ENCODE peak calls at places on chromosomes 16 and 17, in ten cellular contexts. One of them, this sample, is unnamed.
A peak's percentile ranks its signal among the peaks of the same experiment; 100 is the strongest.

GRCh38 chr17:16488572-16488997 is 3.4 kb downstream of the LRRC75A start:
- DNase-seq in NCI-H1092: no peak
- DNase-seq in AG04449: no peak
- DNase-seq in Daoy: no peak
- DNase-seq in smooth muscle cell of the brain vasculature: no peak
- DNase-seq in mucosa of descending colon: peak; percentile 68
- DNase-seq in hippocampal formation: no peak
- DNase-seq in stimulated activated CD4-positive, alpha-beta T cell treated with anti-CD3 and anti-CD28 coated beads, Interleukin-1b, Interleukin-23, amount 100 ng/mL, for 24 hours: no peak
- DNase-seq in IMR-90: no peak
- DNase-seq in left cardiac atrium: no peak
- DNase-seq in this sample: no peak

GRCh38 chr16:48335961-48336360 is 49.3 kb downstream of the SIAH1 start:
- DNase-seq in IMR-90: peak; percentile 91
- DNase-seq in AG04449: peak; percentile 49
- DNase-seq in left cardiac atrium: no peak
- DNase-seq in mucosa of descending colon: no peak
- DNase-seq in Daoy: no peak
- DNase-seq in smooth muscle cell of the brain vasculature: no peak
- DNase-seq in stimulated activated CD4-positive, alpha-beta T cell treated with anti-CD3 and anti-CD28 coated beads, Interleukin-1b, Interleukin-23, amount 100 ng/mL, for 24 hours: no peak
- DNase-seq in hippocampal formation: no peak
- DNase-seq in NCI-H1092: no peak
- DNase-seq in this sample: no peak

GRCh38 chr17:73742915-73743314 is 98.7 kb upstream of the SDK2 start:
- DNase-seq in mucosa of descending colon: no peak
- DNase-seq in Daoy: no peak
- DNase-seq in smooth muscle cell of the brain vasculature: no peak
- DNase-seq in IMR-90: no peak
- DNase-seq in left cardiac atrium: no peak
- DNase-seq in NCI-H1092: no peak
- DNase-seq in AG04449: no peak
- DNase-seq in stimulated activated CD4-positive, alpha-beta T cell treated with anti-CD3 and anti-CD28 coated beads, Interleukin-1b, Interleukin-23, amount 100 ng/mL, for 24 hours: no peak
- DNase-seq in hippocampal formation: no peak
- DNase-seq in this sample: no peak

GRCh38 chr16:30609928-30610839 is at the start of gene ZNF689:
- DNase-seq in Daoy: peak; percentile 94
- DNase-seq in stimulated activated CD4-positive, alpha-beta T cell treated with anti-CD3 and anti-CD28 coated beads, Interleukin-1b, Interleukin-23, amount 100 ng/mL, for 24 hours: peak; percentile 83
- DNase-seq in smooth muscle cell of the brain vasculature: peak; percentile 97
- DNase-seq in IMR-90: peak; percentile 96
- DNase-seq in mucosa of descending colon: peak; percentile 97
- DNase-seq in hippocampal formation: peak; percentile 95
- DNase-seq in left cardiac atrium: peak; percentile 93
- DNase-seq in NCI-H1092: peak; percentile 98
- DNase-seq in AG04449: peak; percentile 78
- DNase-seq in this sample: peak; percentile 93

GRCh38 chr17:29443041-29443440 is 52.9 kb downstream of the TAOK1 start:
- DNase-seq in stimulated activated CD4-positive, alpha-beta T cell treated with anti-CD3 and anti-CD28 coated beads, Interleukin-1b, Interleukin-23, amount 100 ng/mL, for 24 hours: no peak
- DNase-seq in hippocampal formation: no peak
- DNase-seq in NCI-H1092: no peak
- DNase-seq in IMR-90: no peak
- DNase-seq in mucosa of descending colon: no peak
- DNase-seq in Daoy: no peak
- DNase-seq in AG04449: no peak
- DNase-seq in left cardiac atrium: no peak
- DNase-seq in smooth muscle cell of the brain vasculature: no peak
- DNase-seq in this sample: no peak

GRCh38 chr17:28747046-28747691 is 3.4 kb downstream of the TRAF4 start:
- DNase-seq in IMR-90: no peak
- DNase-seq in Daoy: no peak
- DNase-seq in stimulated activated CD4-positive, alpha-beta T cell treated with anti-CD3 and anti-CD28 coated beads, Interleukin-1b, Interleukin-23, amount 100 ng/mL, for 24 hours: no peak
- DNase-seq in hippocampal formation: peak; percentile 75
- DNase-seq in left cardiac atrium: no peak
- DNase-seq in NCI-H1092: peak; percentile 39
- DNase-seq in smooth muscle cell of the brain vasculature: no peak
- DNase-seq in mucosa of descending colon: no peak
- DNase-seq in AG04449: no peak
- DNase-seq in this sample: peak; percentile 42

GRCh38 chr16:88790312-88791150 is 5.5 kb upstream of the PIEZO1 start:
- DNase-seq in Daoy: peak; percentile 68
- DNase-seq in smooth muscle cell of the brain vasculature: no peak
- DNase-seq in left cardiac atrium: peak; percentile 53
- DNase-seq in mucosa of descending colon: peak; percentile 61
- DNase-seq in AG04449: no peak
- DNase-seq in hippocampal formation: no peak
- DNase-seq in NCI-H1092: no peak
- DNase-seq in stimulated activated CD4-positive, alpha-beta T cell treated with anti-CD3 and anti-CD28 coated beads, Interleukin-1b, Interleukin-23, amount 100 ng/mL, for 24 hours: no peak
- DNase-seq in IMR-90: peak; percentile 24
- DNase-seq in this sample: no peak

GRCh38 chr16:86931410-86931941 is 353.1 kb downstream of the FOXL1 start:
- DNase-seq in AG04449: peak; percentile 51
- DNase-seq in Daoy: peak; percentile 93
- DNase-seq in left cardiac atrium: peak; percentile 87
- DNase-seq in hippocampal formation: no peak
- DNase-seq in IMR-90: peak; percentile 89
- DNase-seq in smooth muscle cell of the brain vasculature: no peak
- DNase-seq in NCI-H1092: no peak
- DNase-seq in stimulated activated CD4-positive, alpha-beta T cell treated with anti-CD3 and anti-CD28 coated beads, Interleukin-1b, Interleukin-23, amount 100 ng/mL, for 24 hours: no peak
- DNase-seq in mucosa of descending colon: no peak
- DNase-seq in this sample: no peak

GRCh38 chr17:8954339-8954738 is 11.2 kb downstream of the PIK3R5 start:
- DNase-seq in NCI-H1092: no peak
- DNase-seq in hippocampal formation: no peak
- DNase-seq in Daoy: no peak
- DNase-seq in AG04449: no peak
- DNase-seq in mucosa of descending colon: peak; percentile 49
- DNase-seq in IMR-90: no peak
- DNase-seq in stimulated activated CD4-positive, alpha-beta T cell treated with anti-CD3 and anti-CD28 coated beads, Interleukin-1b, Interleukin-23, amount 100 ng/mL, for 24 hours: no peak
- DNase-seq in left cardiac atrium: peak; percentile 58
- DNase-seq in smooth muscle cell of the brain vasculature: no peak
- DNase-seq in this sample: no peak

GRCh38 chr17:63751806-63752205 is 10.2 kb upstream of the STRADA start:
- DNase-seq in Daoy: no peak
- DNase-seq in AG04449: no peak
- DNase-seq in smooth muscle cell of the brain vasculature: no peak
- DNase-seq in stimulated activated CD4-positive, alpha-beta T cell treated with anti-CD3 and anti-CD28 coated beads, Interleukin-1b, Interleukin-23, amount 100 ng/mL, for 24 hours: no peak
- DNase-seq in mucosa of descending colon: no peak
- DNase-seq in NCI-H1092: no peak
- DNase-seq in left cardiac atrium: no peak
- DNase-seq in hippocampal formation: no peak
- DNase-seq in IMR-90: no peak
- DNase-seq in this sample: no peak

GRCh38 chr16:59192551-59193199 is 458.6 kb upstream of the GOT2 start:
- DNase-seq in NCI-H1092: no peak
- DNase-seq in IMR-90: peak; percentile 11
- DNase-seq in hippocampal formation: no peak
- DNase-seq in stimulated activated CD4-positive, alpha-beta T cell treated with anti-CD3 and anti-CD28 coated beads, Interleukin-1b, Interleukin-23, amount 100 ng/mL, for 24 hours: no peak
- DNase-seq in smooth muscle cell of the brain vasculature: no peak
- DNase-seq in mucosa of descending colon: no peak
- DNase-seq in Daoy: no peak
- DNase-seq in left cardiac atrium: no peak
- DNase-seq in AG04449: no peak
- DNase-seq in this sample: peak; percentile 68

GRCh38 chr16:79379083-79379482 is 221.5 kb downstream of the MAF start:
- DNase-seq in AG04449: no peak
- DNase-seq in NCI-H1092: no peak
- DNase-seq in mucosa of descending colon: no peak
- DNase-seq in IMR-90: no peak
- DNase-seq in hippocampal formation: no peak
- DNase-seq in Daoy: peak; percentile 9
- DNase-seq in stimulated activated CD4-positive, alpha-beta T cell treated with anti-CD3 and anti-CD28 coated beads, Interleukin-1b, Interleukin-23, amount 100 ng/mL, for 24 hours: no peak
- DNase-seq in left cardiac atrium: no peak
- DNase-seq in smooth muscle cell of the brain vasculature: no peak
- DNase-seq in this sample: no peak

This sample was measured in glutamatergic neuron.